ENCODE peak calls at places on chromosome 14, in nine cellular contexts. One of them, this sample, is unnamed.

GRCh38 chr14:52494444-52494843 is 57.9 kb downstream of the TXNDC16 start:
- DNase-seq in sciatic nerve: no peak
- DNase-seq in lung: no peak
- DNase-seq in T-cell: no peak
- DNase-seq in lower lobe of right lung: no peak
- DNase-seq in NCI-H510A treated with DMSO at 0.1 percent for 48 hours: no peak
- DNase-seq in mammary epithelial cell: no peak
- DNase-seq in naive thymus-derived CD8-positive, alpha-beta T cell: no peak
- DNase-seq in activated T-helper 1 cell treated with Interleukin-2 at 50 U/mL for 16 hours: no peak
- DNase-seq in this sample: no peak

GRCh38 chr14:92651106-92651792 is 97.2 kb downstream of the LGMN start:
- DNase-seq in sciatic nerve: no peak
- DNase-seq in lung: peak; percentile 51
- DNase-seq in T-cell: peak; percentile 87
- DNase-seq in lower lobe of right lung: peak; percentile 86
- DNase-seq in NCI-H510A treated with DMSO at 0.1 percent for 48 hours: no peak
- DNase-seq in mammary epithelial cell: no peak
- DNase-seq in naive thymus-derived CD8-positive, alpha-beta T cell: peak; percentile 94
- DNase-seq in activated T-helper 1 cell treated with Interleukin-2 at 50 U/mL for 16 hours: peak; percentile 68
- DNase-seq in this sample: no peak

GRCh38 chr14:34872822-34873590 is 2.2 kb downstream of the BAZ1A start:
- DNase-seq in sciatic nerve: no peak
- DNase-seq in lung: no peak
- DNase-seq in T-cell: peak; percentile 17
- DNase-seq in lower lobe of right lung: no peak
- DNase-seq in NCI-H510A treated with DMSO at 0.1 percent for 48 hours: peak; percentile 88
- DNase-seq in mammary epithelial cell: peak; percentile 79
- DNase-seq in naive thymus-derived CD8-positive, alpha-beta T cell: no peak
- DNase-seq in activated T-helper 1 cell treated with Interleukin-2 at 50 U/mL for 16 hours: no peak
- DNase-seq in this sample: no peak

GRCh38 chr14:33335366-33335765 is 396.7 kb downstream of the NPAS3 start:
- DNase-seq in sciatic nerve: no peak
- DNase-seq in lung: no peak
- DNase-seq in T-cell: no peak
- DNase-seq in lower lobe of right lung: no peak
- DNase-seq in NCI-H510A treated with DMSO at 0.1 percent for 48 hours: no peak
- DNase-seq in mammary epithelial cell: no peak
- DNase-seq in naive thymus-derived CD8-positive, alpha-beta T cell: no peak
- DNase-seq in activated T-helper 1 cell treated with Interleukin-2 at 50 U/mL for 16 hours: no peak
- DNase-seq in this sample: no peak

GRCh38 chr14:102817318-102817717 is 40.1 kb downstream of the TRAF3 start:
- DNase-seq in sciatic nerve: no peak
- DNase-seq in lung: no peak
- DNase-seq in T-cell: no peak
- DNase-seq in lower lobe of right lung: no peak
- DNase-seq in NCI-H510A treated with DMSO at 0.1 percent for 48 hours: no peak
- DNase-seq in mammary epithelial cell: no peak
- DNase-seq in naive thymus-derived CD8-positive, alpha-beta T cell: no peak
- DNase-seq in activated T-helper 1 cell treated with Interleukin-2 at 50 U/mL for 16 hours: no peak
- DNase-seq in this sample: no peak

GRCh38 chr14:32121948-32122347 is 44.8 kb downstream of the ARHGAP5 start:
- DNase-seq in sciatic nerve: no peak
- DNase-seq in lung: no peak
- DNase-seq in T-cell: no peak
- DNase-seq in lower lobe of right lung: no peak
- DNase-seq in NCI-H510A treated with DMSO at 0.1 percent for 48 hours: no peak
- DNase-seq in mammary epithelial cell: no peak
- DNase-seq in naive thymus-derived CD8-positive, alpha-beta T cell: no peak
- DNase-seq in activated T-helper 1 cell treated with Interleukin-2 at 50 U/mL for 16 hours: no peak
- DNase-seq in this sample: no peak

GRCh38 chr14:103801459-103801858 is 45.9 kb downstream of the PPP1R13B start:
- DNase-seq in sciatic nerve: no peak
- DNase-seq in lung: peak; percentile 34
- DNase-seq in T-cell: no peak
- DNase-seq in lower lobe of right lung: no peak
- DNase-seq in NCI-H510A treated with DMSO at 0.1 percent for 48 hours: peak; percentile 80
- DNase-seq in mammary epithelial cell: peak; percentile 89
- DNase-seq in naive thymus-derived CD8-positive, alpha-beta T cell: no peak
- DNase-seq in activated T-helper 1 cell treated with Interleukin-2 at 50 U/mL for 16 hours: no peak
- DNase-seq in this sample: no peak

GRCh38 chr14:61145258-61145902 is 135.8 kb downstream of the TMEM30B start:
- DNase-seq in sciatic nerve: no peak
- DNase-seq in lung: peak; percentile 28
- DNase-seq in T-cell: no peak
- DNase-seq in lower lobe of right lung: no peak
- DNase-seq in NCI-H510A treated with DMSO at 0.1 percent for 48 hours: peak; percentile 54
- DNase-seq in mammary epithelial cell: peak; percentile 82
- DNase-seq in naive thymus-derived CD8-positive, alpha-beta T cell: no peak
- DNase-seq in activated T-helper 1 cell treated with Interleukin-2 at 50 U/mL for 16 hours: no peak
- DNase-seq in this sample: peak; percentile 80

GRCh38 chr14:90839889-90840266 is 23.6 kb upstream of the TTC7B start:
- DNase-seq in sciatic nerve: no peak
- DNase-seq in lung: no peak
- DNase-seq in T-cell: no peak
- DNase-seq in lower lobe of right lung: no peak
- DNase-seq in NCI-H510A treated with DMSO at 0.1 percent for 48 hours: no peak
- DNase-seq in mammary epithelial cell: no peak
- DNase-seq in naive thymus-derived CD8-positive, alpha-beta T cell: no peak
- DNase-seq in activated T-helper 1 cell treated with Interleukin-2 at 50 U/mL for 16 hours: no peak
- DNase-seq in this sample: peak; percentile 55

GRCh38 chr14:67442139-67442906 is 30.4 kb upstream of the PLEK2 start:
- DNase-seq in sciatic nerve: no peak
- DNase-seq in lung: no peak
- DNase-seq in T-cell: no peak
- DNase-seq in lower lobe of right lung: no peak
- DNase-seq in NCI-H510A treated with DMSO at 0.1 percent for 48 hours: peak; percentile 84
- DNase-seq in mammary epithelial cell: no peak
- DNase-seq in naive thymus-derived CD8-positive, alpha-beta T cell: no peak
- DNase-seq in activated T-helper 1 cell treated with Interleukin-2 at 50 U/mL for 16 hours: no peak
- DNase-seq in this sample: no peak

GRCh38 chr14:23362200-23362599 is 2.8 kb downstream of the EFS start:
- DNase-seq in sciatic nerve: no peak
- DNase-seq in lung: no peak
- DNase-seq in T-cell: no peak
- DNase-seq in lower lobe of right lung: no peak
- DNase-seq in NCI-H510A treated with DMSO at 0.1 percent for 48 hours: no peak
- DNase-seq in mammary epithelial cell: no peak
- DNase-seq in naive thymus-derived CD8-positive, alpha-beta T cell: no peak
- DNase-seq in activated T-helper 1 cell treated with Interleukin-2 at 50 U/mL for 16 hours: no peak
- DNase-seq in this sample: no peak

GRCh38 chr14:56471056-56471455 is 108.5 kb upstream of the TMEM260 start:
- DNase-seq in sciatic nerve: no peak
- DNase-seq in lung: no peak
- DNase-seq in T-cell: no peak
- DNase-seq in lower lobe of right lung: no peak
- DNase-seq in NCI-H510A treated with DMSO at 0.1 percent for 48 hours: no peak
- DNase-seq in mammary epithelial cell: no peak
- DNase-seq in naive thymus-derived CD8-positive, alpha-beta T cell: no peak
- DNase-seq in activated T-helper 1 cell treated with Interleukin-2 at 50 U/mL for 16 hours: no peak
- DNase-seq in this sample: no peak

GRCh38 chr14:101604935-101605767 is 43.9 kb downstream of the DIO3 start:
- DNase-seq in sciatic nerve: no peak
- DNase-seq in lung: peak; percentile 27
- DNase-seq in T-cell: no peak
- DNase-seq in lower lobe of right lung: no peak
- DNase-seq in NCI-H510A treated with DMSO at 0.1 percent for 48 hours: no peak
- DNase-seq in mammary epithelial cell: no peak
- DNase-seq in naive thymus-derived CD8-positive, alpha-beta T cell: peak; percentile 27
- DNase-seq in activated T-helper 1 cell treated with Interleukin-2 at 50 U/mL for 16 hours: no peak
- DNase-seq in this sample: peak; percentile 87

GRCh38 chr14:64422006-64422405 is 33.9 kb downstream of the MTHFD1 start:
- DNase-seq in sciatic nerve: no peak
- DNase-seq in lung: no peak
- DNase-seq in T-cell: no peak
- DNase-seq in lower lobe of right lung: no peak
- DNase-seq in NCI-H510A treated with DMSO at 0.1 percent for 48 hours: no peak
- DNase-seq in mammary epithelial cell: no peak
- DNase-seq in naive thymus-derived CD8-positive, alpha-beta T cell: no peak
- DNase-seq in activated T-helper 1 cell treated with Interleukin-2 at 50 U/mL for 16 hours: no peak
- DNase-seq in this sample: no peak

GRCh38 chr14:54348923-54349615 is 47.7 kb upstream of the CDKN3 start:
- DNase-seq in sciatic nerve: no peak
- DNase-seq in lung: no peak
- DNase-seq in T-cell: no peak
- DNase-seq in lower lobe of right lung: no peak
- DNase-seq in NCI-H510A treated with DMSO at 0.1 percent for 48 hours: no peak
- DNase-seq in mammary epithelial cell: no peak
- DNase-seq in naive thymus-derived CD8-positive, alpha-beta T cell: no peak
- DNase-seq in activated T-helper 1 cell treated with Interleukin-2 at 50 U/mL for 16 hours: no peak
- DNase-seq in this sample: no peak

GRCh38 chr14:61803755-61804154 is 41.5 kb downstream of the SNAPC1 start:
- DNase-seq in sciatic nerve: no peak
- DNase-seq in lung: no peak
- DNase-seq in T-cell: no peak
- DNase-seq in lower lobe of right lung: no peak
- DNase-seq in NCI-H510A treated with DMSO at 0.1 percent for 48 hours: no peak
- DNase-seq in mammary epithelial cell: no peak
- DNase-seq in naive thymus-derived CD8-positive, alpha-beta T cell: no peak
- DNase-seq in activated T-helper 1 cell treated with Interleukin-2 at 50 U/mL for 16 hours: no peak
- DNase-seq in this sample: no peak

GRCh38 chr14:58401587-58401986 is 5.9 kb downstream of the TOMM20L start:
- DNase-seq in sciatic nerve: no peak
- DNase-seq in lung: no peak
- DNase-seq in T-cell: no peak
- DNase-seq in lower lobe of right lung: no peak
- DNase-seq in NCI-H510A treated with DMSO at 0.1 percent for 48 hours: no peak
- DNase-seq in mammary epithelial cell: no peak
- DNase-seq in naive thymus-derived CD8-positive, alpha-beta T cell: no peak
- DNase-seq in activated T-helper 1 cell treated with Interleukin-2 at 50 U/mL for 16 hours: no peak
- DNase-seq in this sample: no peak

GRCh38 chr14:105840266-105841021 is 314.1 kb downstream of the TMEM121 start:
- DNase-seq in sciatic nerve: peak; percentile 42
- DNase-seq in lung: no peak
- DNase-seq in T-cell: no peak
- DNase-seq in lower lobe of right lung: no peak
- DNase-seq in NCI-H510A treated with DMSO at 0.1 percent for 48 hours: no peak
- DNase-seq in mammary epithelial cell: no peak
- DNase-seq in naive thymus-derived CD8-positive, alpha-beta T cell: no peak
- DNase-seq in activated T-helper 1 cell treated with Interleukin-2 at 50 U/mL for 16 hours: no peak
- DNase-seq in this sample: no peak

GRCh38 chr14:30284808-30285207 is 274.1 kb upstream of the G2E3 start:
- DNase-seq in sciatic nerve: no peak
- DNase-seq in lung: no peak
- DNase-seq in T-cell: no peak
- DNase-seq in lower lobe of right lung: no peak
- DNase-seq in NCI-H510A treated with DMSO at 0.1 percent for 48 hours: no peak
- DNase-seq in mammary epithelial cell: no peak
- DNase-seq in naive thymus-derived CD8-positive, alpha-beta T cell: no peak
- DNase-seq in activated T-helper 1 cell treated with Interleukin-2 at 50 U/mL for 16 hours: no peak
- DNase-seq in this sample: no peak

GRCh38 chr14:81353691-81354323 is 46.3 kb downstream of the STON2 start:
- DNase-seq in sciatic nerve: no peak
- DNase-seq in lung: no peak
- DNase-seq in T-cell: no peak
- DNase-seq in lower lobe of right lung: no peak
- DNase-seq in NCI-H510A treated with DMSO at 0.1 percent for 48 hours: no peak
- DNase-seq in mammary epithelial cell: no peak
- DNase-seq in naive thymus-derived CD8-positive, alpha-beta T cell: no peak
- DNase-seq in activated T-helper 1 cell treated with Interleukin-2 at 50 U/mL for 16 hours: no peak
- DNase-seq in this sample: peak; percentile 62

GRCh38 chr14:97642631-97643030 is 845.4 kb downstream of the VRK1 start:
- DNase-seq in sciatic nerve: no peak
- DNase-seq in lung: no peak
- DNase-seq in T-cell: no peak
- DNase-seq in lower lobe of right lung: no peak
- DNase-seq in NCI-H510A treated with DMSO at 0.1 percent for 48 hours: no peak
- DNase-seq in mammary epithelial cell: no peak
- DNase-seq in naive thymus-derived CD8-positive, alpha-beta T cell: no peak
- DNase-seq in activated T-helper 1 cell treated with Interleukin-2 at 50 U/mL for 16 hours: no peak
- DNase-seq in this sample: no peak

GRCh38 chr14:92644166-92644565 is 104.3 kb downstream of the LGMN start:
- DNase-seq in sciatic nerve: no peak
- DNase-seq in lung: no peak
- DNase-seq in T-cell: no peak
- DNase-seq in lower lobe of right lung: no peak
- DNase-seq in NCI-H510A treated with DMSO at 0.1 percent for 48 hours: no peak
- DNase-seq in mammary epithelial cell: peak; percentile 87
- DNase-seq in naive thymus-derived CD8-positive, alpha-beta T cell: no peak
- DNase-seq in activated T-helper 1 cell treated with Interleukin-2 at 50 U/mL for 16 hours: no peak
- DNase-seq in this sample: no peak

GRCh38 chr14:95699397-95699796 is 13.2 kb downstream of the TCL1B start:
- DNase-seq in sciatic nerve: no peak
- DNase-seq in lung: no peak
- DNase-seq in T-cell: no peak
- DNase-seq in lower lobe of right lung: no peak
- DNase-seq in NCI-H510A treated with DMSO at 0.1 percent for 48 hours: no peak
- DNase-seq in mammary epithelial cell: no peak
- DNase-seq in naive thymus-derived CD8-positive, alpha-beta T cell: no peak
- DNase-seq in activated T-helper 1 cell treated with Interleukin-2 at 50 U/mL for 16 hours: no peak
- DNase-seq in this sample: peak; percentile 86

GRCh38 chr14:106657460-106657859 is 1131.1 kb downstream of the TMEM121 start:
- DNase-seq in sciatic nerve: no peak
- DNase-seq in lung: no peak
- DNase-seq in T-cell: peak; percentile 66
- DNase-seq in lower lobe of right lung: no peak
- DNase-seq in NCI-H510A treated with DMSO at 0.1 percent for 48 hours: peak; percentile 11
- DNase-seq in mammary epithelial cell: no peak
- DNase-seq in naive thymus-derived CD8-positive, alpha-beta T cell: peak; percentile 75
- DNase-seq in activated T-helper 1 cell treated with Interleukin-2 at 50 U/mL for 16 hours: peak; percentile 33
- DNase-seq in this sample: peak; percentile 64

GRCh38 chr14:99716091-99716849 is 32.2 kb downstream of the CYP46A1 start:
- DNase-seq in sciatic nerve: no peak
- DNase-seq in lung: peak; percentile 15
- DNase-seq in T-cell: no peak
- DNase-seq in lower lobe of right lung: no peak
- DNase-seq in NCI-H510A treated with DMSO at 0.1 percent for 48 hours: no peak
- DNase-seq in mammary epithelial cell: no peak
- DNase-seq in naive thymus-derived CD8-positive, alpha-beta T cell: no peak
- DNase-seq in activated T-helper 1 cell treated with Interleukin-2 at 50 U/mL for 16 hours: no peak
- DNase-seq in this sample: peak; percentile 80